ENCODE peak calls at places on chromosomes 5 and 9, in six cellular contexts. W, T, P, A, X and Z are unnamed samples.

GRCh38 chr5:132019857-132020555 is 8.5 kb upstream of the ACSL6 start:
- DNase-seq in W (peak), T (peak), P (no peak), A (no peak), X (no peak), Z (no peak)

GRCh38 chr9:6669881-6670280 is 24.4 kb upstream of the GLDC start:
- DNase-seq in W (no peak), T (no peak), P (no peak), A (no peak), X (no peak), Z (no peak)

GRCh38 chr5:161105563-161105962 is 253.6 kb upstream of the ATP10B start:
- DNase-seq in W (no peak), T (no peak), P (peak), A (no peak), X (no peak), Z (no peak)

GRCh38 chr5:179801304-179802206 is 5.1 kb downstream of the MGAT4B start:
- DNase-seq in W (peak), T (peak), P (no peak), A (peak), X (no peak), Z (peak)

GRCh38 chr9:88291853-88292252 is 96.4 kb upstream of the SPIN1 start:
- DNase-seq in W (no peak), T (no peak), P (no peak), A (no peak), X (no peak), Z (no peak)

GRCh38 chr5:50666261-50667078 is at the start of gene PARP8:
- DNase-seq in W (peak), T (peak), P (no peak), A (no peak), X (peak), Z (peak)

GRCh38 chr9:123927625-123928308 is 2.2 kb downstream of the DENND1A start:
- DNase-seq in W (no peak), T (no peak), P (peak), A (no peak), X (no peak), Z (no peak)

GRCh38 chr5:57488308-57488955 is 5.8 kb upstream of the ACTBL2 start:
- DNase-seq in W (no peak), T (no peak), P (no peak), A (no peak), X (no peak), Z (no peak)

GRCh38 chr9:112782218-112782617 is 31.7 kb downstream of the SNX30 start:
- DNase-seq in W (no peak), T (no peak), P (no peak), A (no peak), X (no peak), Z (no peak)

GRCh38 chr5:133667217-133667616 is 54.9 kb upstream of the FSTL4 start:
- DNase-seq in W (no peak), T (no peak), P (no peak), A (no peak), X (peak), Z (no peak)

GRCh38 chr9:18331808-18332209 is 142.1 kb upstream of the ADAMTSL1 start:
- DNase-seq in W (no peak), T (no peak), P (no peak), A (no peak), X (no peak), Z (no peak)

GRCh38 chr5:148790545-148791333 is 35.7 kb upstream of the ADRB2 start:
- DNase-seq in W (no peak), T (no peak), P (no peak), A (no peak), X (no peak), Z (no peak)

GRCh38 chr9:83744206-83744605 is 36.4 kb upstream of the UBQLN1 start:
- DNase-seq in W (no peak), T (no peak), P (no peak), A (no peak), X (no peak), Z (no peak)

GRCh38 chr5:77693913-77694312 is 55.4 kb upstream of the OTP start:
- DNase-seq in W (no peak), T (no peak), P (no peak), A (no peak), X (no peak), Z (no peak)

GRCh38 chr9:110623462-110624025 is 44.0 kb upstream of the SVEP1 start:
- DNase-seq in W (peak), T (no peak), P (peak), A (peak), X (no peak), Z (no peak)

GRCh38 chr5:170861855-170862766 is at the start of gene RANBP17:
- DNase-seq in W (no peak), T (peak), P (peak), A (peak), X (no peak), Z (peak)

GRCh38 chr5:87048156-87048555 is 219.5 kb upstream of the RASA1 start:
- DNase-seq in W (no peak), T (no peak), P (no peak), A (no peak), X (no peak), Z (no peak)

GRCh38 chr5:9361835-9362234 is 184.0 kb downstream of the SEMA5A start:
- DNase-seq in W (peak), T (no peak), P (peak), A (peak), X (peak), Z (peak)

GRCh38 chr5:114789773-114790402 is 379.8 kb downstream of the TRIM36 start:
- DNase-seq in W (no peak), T (no peak), P (peak), A (no peak), X (no peak), Z (no peak)

GRCh38 chr5:80707645-80708044 is 52.9 kb upstream of the DHFR start:
- DNase-seq in W (no peak), T (no peak), P (no peak), A (no peak), X (no peak), Z (no peak)

GRCh38 chr9:96209407-96210031 is 92.5 kb downstream of the HSD17B3 start:
- DNase-seq in W (no peak), T (no peak), P (no peak), A (no peak), X (peak), Z (no peak)

GRCh38 chr9:126394802-126395201 is 68.2 kb downstream of the MVB12B start:
- DNase-seq in W (no peak), T (no peak), P (no peak), A (no peak), X (no peak), Z (no peak)

GRCh38 chr9:70668751-70669150 is 254.3 kb upstream of the KLF9 start:
- DNase-seq in W (no peak), T (no peak), P (peak), A (no peak), X (no peak), Z (no peak)

GRCh38 chr9:105187781-105188180 is 56.7 kb upstream of the SLC44A1 start:
- DNase-seq in W (no peak), T (no peak), P (no peak), A (no peak), X (no peak), Z (no peak)

GRCh38 chr9:108094676-108094993 is 605.1 kb upstream of the KLF4 start:
- DNase-seq in W (no peak), T (no peak), P (no peak), A (no peak), X (no peak), Z (no peak)

GRCh38 chr5:14062178-14062577 is 81.0 kb upstream of the TRIO start:
- DNase-seq in W (no peak), T (no peak), P (no peak), A (no peak), X (no peak), Z (no peak)

GRCh38 chr5:28927559-28928326 is 1889.4 kb upstream of the CDH9 start:
- DNase-seq in W (no peak), T (no peak), P (no peak), A (no peak), X (no peak), Z (no peak)